ENCODE peak calls at places on chromosomes 12 and 14, in ten cellular contexts. V is T-cell; R is astrocyte of the spinal cord; B is GM19239; O is stimulated activated CD4-positive, alpha-beta T cell treated with anti-CD3 and anti-CD28 coated beads, Interleukin-4, amount 100 ng/mL, for 48 hours; H is AG10803; S is iris pigment epithelial cell; G is AG09319; J is activated naive CD4-positive, alpha-beta T cell treated with anti-CD3 and anti-CD28 coated beads, Interleukin-2, amount 50 U/mL, for 16 hours; K is Calu3. Z is an unnamed sample.

GRCh38 chr12:108457006-108457733 is 57.9 kb upstream of the FICD start:
- DNase-seq in V (no peak), R (peak; percentile 44), B (peak; percentile 57), O (no peak), H (peak; percentile 66), S (peak; percentile 55), G (peak; percentile 34), J (no peak), K (peak; percentile 12), Z (no peak)

GRCh38 chr14:50530358-50530757 is 2.0 kb downstream of the MAP4K5 start:
- DNase-seq in V (no peak), R (peak; percentile 52), B (no peak), O (no peak), H (peak; percentile 49), S (peak; percentile 63), G (no peak), J (no peak), K (no peak), Z (no peak)

GRCh38 chr12:91023326-91024004 is 18.7 kb upstream of the EPYC start:
- DNase-seq in V (no peak), R (peak; percentile 88), B (no peak), O (no peak), H (peak; percentile 79), S (peak; percentile 89), G (no peak), J (no peak), K (no peak), Z (no peak)

GRCh38 chr12:129665414-129665813 is 238.4 kb downstream of the TMEM132D start:
- DNase-seq in V (no peak), R (no peak), B (no peak), O (no peak), H (no peak), S (peak; percentile 15), G (no peak), J (no peak), K (no peak), Z (no peak)

GRCh38 chr14:95496690-95497241 is 19.7 kb downstream of the SYNE3 start:
- DNase-seq in V (no peak), R (peak; percentile 86), B (no peak), O (no peak), H (peak; percentile 47), S (no peak), G (no peak), J (no peak), K (no peak), Z (no peak)

GRCh38 chr12:106288510-106289195 is 13.9 kb upstream of the TCP11L2 start:
- DNase-seq in V (no peak), R (peak; percentile 92), B (no peak), O (peak; percentile 18), H (peak; percentile 95), S (peak; percentile 97), G (peak; percentile 82), J (peak; percentile 58), K (peak; percentile 65), Z (no peak)

GRCh38 chr12:96986883-96987523 is 79.9 kb downstream of the NEDD1 start:
- DNase-seq in V (no peak), R (peak; percentile 41), B (no peak), O (no peak), H (peak; percentile 24), S (peak; percentile 12), G (no peak), J (no peak), K (peak; percentile 26), Z (no peak)

GRCh38 chr12:119156401-119156800 is 22.3 kb upstream of the HSPB8 start:
- DNase-seq in V (no peak), R (no peak), B (no peak), O (no peak), H (no peak), S (no peak), G (no peak), J (no peak), K (no peak), Z (no peak)

Z was measured in osteocyte.